ENCODE peak calls at places on chromosomes 3 and 15, in four cellular contexts. I is A549, C is HT1080, L is GM10248. H is an unnamed sample.

GRCh38 chr3:105745046-105745445 is 123.8 kb downstream of the CBLB start:
- DNase-seq in L (no peak), C (no peak), I (no peak), H (no peak)

GRCh38 chr3:173938159-173938558 is 540.6 kb downstream of the NLGN1 start:
- DNase-seq in C (peak), L (no peak), I (peak), H (peak)

GRCh38 chr3:56775931-56776461 is 25.8 kb downstream of the ARHGEF3 start:
- DNase-seq in L (no peak), C (no peak), I (no peak), H (no peak)

GRCh38 chr3:52492059-52492458 is 3.1 kb upstream of the STAB1 start:
- DNase-seq in L (no peak), C (no peak), I (no peak), H (no peak)

GRCh38 chr15:77984446-77984861 is 93.1 kb downstream of the TBC1D2B start:
- DNase-seq in I (no peak), C (no peak), L (no peak), H (no peak)

GRCh38 chr3:46571684-46572083 is 5.6 kb upstream of the LRRC2 start:
- DNase-seq in I (no peak), C (no peak), L (no peak), H (no peak)

GRCh38 chr15:92101706-92102434 is 248.4 kb downstream of the SLCO3A1 start:
- DNase-seq in I (no peak), C (no peak), L (no peak), H (no peak)

GRCh38 chr3:66615643-66616301 is 115.0 kb upstream of the LRIG1 start:
- DNase-seq in I (no peak), L (no peak), C (no peak), H (no peak)

GRCh38 chr15:73941871-73942635 is 15.8 kb downstream of the LOXL1 start:
- DNase-seq in C (peak), L (no peak), I (no peak), H (no peak)

GRCh38 chr3:148433665-148434064 is 264.0 kb upstream of the AGTR1 start:
- DNase-seq in C (no peak), L (no peak), I (no peak), H (no peak)

GRCh38 chr3:15924914-15925313 is 127.1 kb upstream of the ANKRD28 start:
- DNase-seq in L (no peak), I (no peak), C (no peak), H (peak)

GRCh38 chr3:177463863-177464262 is 266.6 kb upstream of the TBL1XR1 start:
- DNase-seq in I (no peak), C (peak), L (no peak), H (no peak)

GRCh38 chr15:31347067-31347975 is 20.7 kb downstream of the KLF13 start:
- DNase-seq in I (no peak), C (no peak), L (no peak), H (no peak)

GRCh38 chr3:107208100-107208499 is 169.1 kb upstream of the CCDC54 start:
- DNase-seq in I (peak), C (peak), L (no peak), H (no peak)

GRCh38 chr3:14428087-14429067 is 26.0 kb downstream of the SLC6A6 start:
- DNase-seq in L (peak), I (no peak), C (no peak), H (no peak)

GRCh38 chr15:33194237-33194636 is 277 bp downstream of the FMN1 start:
- DNase-seq in C (no peak), L (no peak), I (no peak), H (no peak)

GRCh38 chr3:146421814-146422748 is 47.3 kb downstream of the PLSCR2 start:
- DNase-seq in C (peak), L (no peak), I (peak), H (no peak)

GRCh38 chr3:81242871-81243270 is 518.6 kb downstream of the GBE1 start:
- DNase-seq in I (peak), C (peak), L (no peak), H (no peak)

GRCh38 chr3:42071720-42072582 is 19.2 kb upstream of the TRAK1 start:
- DNase-seq in C (peak), I (peak), L (peak), H (peak)

GRCh38 chr3:117355566-117355965 is 646.0 kb downstream of the TUSC7 start:
- DNase-seq in L (peak), I (peak), C (peak), H (peak)

H was measured in COR-L47.